ENCODE peak calls at places on chromosomes 5 and 9, in nine cellular contexts. F, W, Z, E, R, C, T, A and U are unnamed samples.

GRCh38 chr5:173397531-173397930 is 69.3 kb upstream of the STC2 start:
- DNase-seq in T (no peak), C (no peak), R (no peak), Z (no peak), E (no peak), W (no peak), A (no peak), F (no peak), U (no peak)

GRCh38 chr5:72074238-72074637 is 33.0 kb upstream of the MAP1B start:
- DNase-seq in F (no peak), W (no peak), Z (no peak), R (no peak), E (no peak), T (no peak), A (no peak), C (no peak), U (no peak)

GRCh38 chr5:91538179-91538578 is 155.1 kb upstream of the ARRDC3 start:
- DNase-seq in R (no peak), Z (no peak), T (no peak), W (no peak), A (no peak), E (no peak), F (no peak), C (no peak), U (no peak)

GRCh38 chr9:126973651-126974529 is 59.3 kb downstream of the RALGPS1 start:
- DNase-seq in E (no peak), Z (no peak), C (no peak), F (no peak), T (no peak), R (no peak), W (no peak), A (no peak), U (no peak)

GRCh38 chr9:36486933-36487481 is 85.7 kb upstream of the MELK start:
- DNase-seq in A (peak; percentile 24), R (peak; percentile 33), E (peak; percentile 67), T (peak; percentile 25), W (peak; percentile 8), C (no peak), Z (peak; percentile 30), F (peak; percentile 42), U (no peak)

GRCh38 chr5:179749857-179750508 is 17.4 kb downstream of the MAML1 start:
- DNase-seq in Z (no peak), W (no peak), C (no peak), R (no peak), E (peak; percentile 43), T (no peak), F (no peak), A (no peak), U (no peak)

GRCh38 chr9:37801287-37801850 is 772 bp downstream of the DCAF10 start:
- DNase-seq in Z (peak; percentile 34), W (no peak), T (no peak), E (peak; percentile 59), F (peak; percentile 51), C (no peak), A (peak; percentile 32), R (peak; percentile 19), U (no peak)

GRCh38 chr9:98549401-98549800 is 159.3 kb downstream of the GABBR2 start:
- DNase-seq in A (no peak), W (no peak), R (no peak), C (no peak), T (no peak), E (no peak), F (no peak), Z (no peak), U (no peak)

GRCh38 chr5:179343021-179343781 is 2.1 kb downstream of the ADAMTS2 start:
- DNase-seq in R (no peak), C (no peak), Z (no peak), T (no peak), F (no peak), A (no peak), W (no peak), E (no peak), U (no peak)

GRCh38 chr9:129525781-129526180 is 95.1 kb downstream of the C9orf50 start:
- DNase-seq in R (no peak), F (no peak), W (no peak), A (no peak), C (no peak), T (no peak), E (no peak), Z (no peak), U (no peak)

GRCh38 chr5:113099822-113100221 is 123.2 kb downstream of the DCP2 start:
- DNase-seq in R (no peak), T (no peak), C (peak; percentile 10), W (no peak), A (no peak), F (no peak), Z (no peak), E (no peak), U (no peak)

GRCh38 chr5:73722224-73722623 is 96.2 kb downstream of the ARHGEF28 start:
- DNase-seq in Z (no peak), E (no peak), W (peak; percentile 38), F (no peak), C (no peak), T (no peak), R (no peak), A (peak; percentile 63), U (no peak)

GRCh38 chr5:31530541-31531265 is 1.2 kb downstream of the DROSHA start:
- DNase-seq in R (peak; percentile 29), T (no peak), W (no peak), A (peak; percentile 30), F (no peak), Z (no peak), E (no peak), C (no peak), U (no peak)

GRCh38 chr9:19281801-19282200 is 51.3 kb downstream of the DENND4C start:
- DNase-seq in A (no peak), R (no peak), T (no peak), F (no peak), C (no peak), E (no peak), Z (no peak), W (no peak), U (no peak)

GRCh38 chr9:135909371-135909770 is 2.0 kb upstream of the CAMSAP1 start:
- DNase-seq in E (no peak), Z (no peak), W (no peak), F (no peak), C (no peak), R (no peak), A (no peak), T (no peak), U (no peak)

GRCh38 chr5:54090495-54091084 is 219.8 kb downstream of the ARL15 start:
- DNase-seq in T (no peak), W (peak; percentile 82), E (no peak), A (peak; percentile 90), C (no peak), F (peak; percentile 46), Z (peak; percentile 15), R (peak; percentile 8), U (no peak)

GRCh38 chr9:126494264-126494663 is 119.5 kb upstream of the LMX1B start:
- DNase-seq in R (no peak), E (no peak), W (no peak), C (no peak), F (no peak), A (no peak), Z (no peak), T (no peak), U (no peak)

GRCh38 chr5:54889826-54890225 is 95.6 kb downstream of the ESM1 start:
- DNase-seq in Z (no peak), R (peak; percentile 97), F (peak; percentile 63), C (peak; percentile 52), T (no peak), W (peak; percentile 79), E (no peak), A (peak; percentile 76), U (no peak)

GRCh38 chr9:17622166-17622565 is 43.3 kb downstream of the SH3GL2 start:
- DNase-seq in C (no peak), A (no peak), Z (no peak), R (no peak), E (no peak), W (no peak), F (no peak), T (no peak), U (no peak)

GRCh38 chr9:78663367-78663766 is 366.4 kb downstream of the PSAT1 start:
- DNase-seq in R (no peak), Z (no peak), W (no peak), A (no peak), T (no peak), F (no peak), C (no peak), E (no peak), U (no peak)

GRCh38 chr5:175878544-175879438 is 7.4 kb downstream of the CPLX2 start:
- DNase-seq in Z (no peak), F (no peak), C (no peak), R (no peak), A (peak; percentile 21), T (no peak), W (no peak), E (no peak), U (no peak)

GRCh38 chr5:59081693-59082092 is 498.8 kb downstream of the RAB3C start:
- DNase-seq in C (no peak), E (no peak), T (no peak), R (no peak), Z (no peak), A (no peak), W (no peak), F (no peak), U (no peak)

GRCh38 chr9:129437626-129438323 is 183.1 kb downstream of the C9orf50 start:
- DNase-seq in E (peak; percentile 75), W (no peak), R (no peak), F (no peak), A (no peak), T (no peak), Z (no peak), C (no peak), U (no peak)

GRCh38 chr9:124284940-124285441 is 27.2 kb downstream of the NEK6 start:
- DNase-seq in T (no peak), C (no peak), F (no peak), W (peak; percentile 67), R (no peak), A (no peak), E (no peak), Z (no peak), U (no peak)

GRCh38 chr9:24041294-24041693 is 215.3 kb upstream of the ELAVL2 start:
- DNase-seq in F (no peak), C (no peak), E (no peak), T (no peak), Z (no peak), W (peak; percentile 1), A (no peak), R (no peak), U (no peak)

GRCh38 chr9:134895103-134895502 is 14.5 kb downstream of the FCN2 start:
- DNase-seq in R (no peak), Z (no peak), T (no peak), A (peak; percentile 15), F (no peak), C (no peak), E (peak; percentile 38), W (peak; percentile 83), U (no peak)

GRCh38 chr5:67578011-67578410 is 381.4 kb upstream of the CD180 start:
- DNase-seq in F (no peak), W (no peak), C (no peak), T (no peak), E (no peak), Z (no peak), A (peak; percentile 7), R (no peak), U (no peak)

GRCh38 chr5:66596791-66597757 is 881 bp downstream of the MAST4 start:
- DNase-seq in T (no peak), C (peak; percentile 45), R (peak; percentile 7), A (peak; percentile 10), Z (peak; percentile 42), W (peak; percentile 37), F (peak; percentile 20), E (peak; percentile 72), U (no peak)

GRCh38 chr5:172897691-172898512 is 61.3 kb upstream of the RPL26L1 start:
- DNase-seq in R (peak; percentile 88), F (peak; percentile 91), E (no peak), Z (no peak), C (no peak), W (peak; percentile 99), A (peak; percentile 97), T (no peak), U (peak; percentile 90)

GRCh38 chr9:113471143-113471542 is 7.6 kb downstream of the RGS3 start:
- DNase-seq in E (no peak), C (no peak), Z (no peak), R (no peak), A (no peak), W (no peak), T (no peak), F (no peak), U (no peak)

GRCh38 chr5:38845555-38846378 is at the start of gene OSMR:
- DNase-seq in Z (peak; percentile 53), F (peak; percentile 94), E (peak; percentile 97), T (no peak), W (peak; percentile 99), A (peak; percentile 99), R (peak; percentile 94), C (peak; percentile 10), U (peak; percentile 97)